ENCODE peak calls at places on chromosomes 16 and 17, in seven cellular contexts. One of them, this sample, is unnamed.

GRCh38 chr17:34637041-34637547 is 57.7 kb downstream of the TMEM132E start:
- DNase-seq in CD8-positive, alpha-beta T cell: no peak
- DNase-seq in CD4-positive, alpha-beta T cell: no peak
- DNase-seq in endodermal cell: no peak
- DNase-seq in dorsolateral prefrontal cortex: no peak
- DNase-seq in GM23248: no peak
- DNase-seq in body of pancreas: no peak
- DNase-seq in this sample: no peak

GRCh38 chr17:43952351-43952723 is 1.4 kb downstream of the PYY start:
- DNase-seq in CD8-positive, alpha-beta T cell: no peak
- DNase-seq in CD4-positive, alpha-beta T cell: no peak
- DNase-seq in endodermal cell: peak; percentile 85
- DNase-seq in dorsolateral prefrontal cortex: no peak
- DNase-seq in GM23248: peak; percentile 34
- DNase-seq in body of pancreas: no peak
- DNase-seq in this sample: no peak

GRCh38 chr17:57899822-57900221 is 50.0 kb upstream of the MRPS23 start:
- DNase-seq in CD8-positive, alpha-beta T cell: no peak
- DNase-seq in CD4-positive, alpha-beta T cell: no peak
- DNase-seq in endodermal cell: no peak
- DNase-seq in dorsolateral prefrontal cortex: no peak
- DNase-seq in GM23248: peak; percentile 45
- DNase-seq in body of pancreas: peak; percentile 85
- DNase-seq in this sample: no peak

GRCh38 chr17:27504188-27504995 is 48.1 kb downstream of the KSR1 start:
- DNase-seq in CD8-positive, alpha-beta T cell: no peak
- DNase-seq in CD4-positive, alpha-beta T cell: no peak
- DNase-seq in endodermal cell: no peak
- DNase-seq in dorsolateral prefrontal cortex: no peak
- DNase-seq in GM23248: no peak
- DNase-seq in body of pancreas: no peak
- DNase-seq in this sample: no peak

GRCh38 chr17:17403899-17404576 is 72.8 kb upstream of the MED9 start:
- DNase-seq in CD8-positive, alpha-beta T cell: peak; percentile 67
- DNase-seq in CD4-positive, alpha-beta T cell: peak; percentile 34
- DNase-seq in endodermal cell: no peak
- DNase-seq in dorsolateral prefrontal cortex: no peak
- DNase-seq in GM23248: no peak
- DNase-seq in body of pancreas: peak; percentile 33
- DNase-seq in this sample: no peak

GRCh38 chr17:13735861-13736260 is 134.1 kb upstream of the HS3ST3A1 start:
- DNase-seq in CD8-positive, alpha-beta T cell: no peak
- DNase-seq in CD4-positive, alpha-beta T cell: no peak
- DNase-seq in endodermal cell: no peak
- DNase-seq in dorsolateral prefrontal cortex: no peak
- DNase-seq in GM23248: peak; percentile 53
- DNase-seq in body of pancreas: no peak
- DNase-seq in this sample: no peak

GRCh38 chr17:63120406-63120805 is 154.4 kb downstream of the TANC2 start:
- DNase-seq in CD8-positive, alpha-beta T cell: no peak
- DNase-seq in CD4-positive, alpha-beta T cell: no peak
- DNase-seq in endodermal cell: no peak
- DNase-seq in dorsolateral prefrontal cortex: no peak
- DNase-seq in GM23248: peak; percentile 47
- DNase-seq in body of pancreas: no peak
- DNase-seq in this sample: no peak

GRCh38 chr16:8962393-8963009 is 1.2 kb downstream of the USP7 start:
- DNase-seq in CD8-positive, alpha-beta T cell: peak; percentile 57
- DNase-seq in CD4-positive, alpha-beta T cell: peak; percentile 68
- DNase-seq in endodermal cell: peak; percentile 71
- DNase-seq in dorsolateral prefrontal cortex: no peak
- DNase-seq in GM23248: peak; percentile 48
- DNase-seq in body of pancreas: peak; percentile 25
- DNase-seq in this sample: no peak

GRCh38 chr17:50210249-50211225 is 9.1 kb upstream of the COL1A1 start:
- DNase-seq in CD8-positive, alpha-beta T cell: no peak
- DNase-seq in CD4-positive, alpha-beta T cell: no peak
- DNase-seq in endodermal cell: peak; percentile 97
- DNase-seq in dorsolateral prefrontal cortex: no peak
- DNase-seq in GM23248: peak; percentile 97
- DNase-seq in body of pancreas: peak; percentile 65
- DNase-seq in this sample: no peak

GRCh38 chr17:61149106-61149505 is 250.5 kb upstream of the TBX2 start:
- DNase-seq in CD8-positive, alpha-beta T cell: no peak
- DNase-seq in CD4-positive, alpha-beta T cell: no peak
- DNase-seq in endodermal cell: no peak
- DNase-seq in dorsolateral prefrontal cortex: no peak
- DNase-seq in GM23248: no peak
- DNase-seq in body of pancreas: no peak
- DNase-seq in this sample: no peak

GRCh38 chr17:46742539-46743270 is 75.8 kb downstream of the WNT3 start:
- DNase-seq in CD8-positive, alpha-beta T cell: no peak
- DNase-seq in CD4-positive, alpha-beta T cell: no peak
- DNase-seq in endodermal cell: no peak
- DNase-seq in dorsolateral prefrontal cortex: no peak
- DNase-seq in GM23248: peak; percentile 98
- DNase-seq in body of pancreas: peak; percentile 17
- DNase-seq in this sample: no peak

GRCh38 chr17:36885161-36885735 is 52.0 kb upstream of the LHX1 start:
- DNase-seq in CD8-positive, alpha-beta T cell: no peak
- DNase-seq in CD4-positive, alpha-beta T cell: no peak
- DNase-seq in endodermal cell: peak; percentile 66
- DNase-seq in dorsolateral prefrontal cortex: no peak
- DNase-seq in GM23248: no peak
- DNase-seq in body of pancreas: no peak
- DNase-seq in this sample: no peak

GRCh38 chr17:15483416-15483815 is 16.0 kb upstream of the CDRT4 start:
- DNase-seq in CD8-positive, alpha-beta T cell: no peak
- DNase-seq in CD4-positive, alpha-beta T cell: no peak
- DNase-seq in endodermal cell: no peak
- DNase-seq in dorsolateral prefrontal cortex: no peak
- DNase-seq in GM23248: no peak
- DNase-seq in body of pancreas: no peak
- DNase-seq in this sample: no peak

GRCh38 chr17:64418506-64419339 is 28.1 kb upstream of the PECAM1 start:
- DNase-seq in CD8-positive, alpha-beta T cell: no peak
- DNase-seq in CD4-positive, alpha-beta T cell: no peak
- DNase-seq in endodermal cell: no peak
- DNase-seq in dorsolateral prefrontal cortex: no peak
- DNase-seq in GM23248: peak; percentile 81
- DNase-seq in body of pancreas: peak; percentile 31
- DNase-seq in this sample: no peak

GRCh38 chr16:81623365-81624102 is 155.6 kb upstream of the PLCG2 start:
- DNase-seq in CD8-positive, alpha-beta T cell: peak; percentile 72
- DNase-seq in CD4-positive, alpha-beta T cell: peak; percentile 32
- DNase-seq in endodermal cell: peak; percentile 78
- DNase-seq in dorsolateral prefrontal cortex: no peak
- DNase-seq in GM23248: peak; percentile 69
- DNase-seq in body of pancreas: peak; percentile 46
- DNase-seq in this sample: peak; percentile 14

GRCh38 chr16:86683441-86684194 is 105.3 kb downstream of the FOXL1 start:
- DNase-seq in CD8-positive, alpha-beta T cell: no peak
- DNase-seq in CD4-positive, alpha-beta T cell: no peak
- DNase-seq in endodermal cell: no peak
- DNase-seq in dorsolateral prefrontal cortex: no peak
- DNase-seq in GM23248: no peak
- DNase-seq in body of pancreas: no peak
- DNase-seq in this sample: no peak

GRCh38 chr17:41067281-41067680 is 1.6 kb upstream of the KRTAP2-4 start:
- DNase-seq in CD8-positive, alpha-beta T cell: no peak
- DNase-seq in CD4-positive, alpha-beta T cell: no peak
- DNase-seq in endodermal cell: no peak
- DNase-seq in dorsolateral prefrontal cortex: no peak
- DNase-seq in GM23248: peak; percentile 31
- DNase-seq in body of pancreas: no peak
- DNase-seq in this sample: no peak

GRCh38 chr17:48181653-48182052 is 74.1 kb downstream of the SNX11 start:
- DNase-seq in CD8-positive, alpha-beta T cell: no peak
- DNase-seq in CD4-positive, alpha-beta T cell: no peak
- DNase-seq in endodermal cell: peak; percentile 82
- DNase-seq in dorsolateral prefrontal cortex: no peak
- DNase-seq in GM23248: peak; percentile 36
- DNase-seq in body of pancreas: peak; percentile 7
- DNase-seq in this sample: no peak

GRCh38 chr17:65756760-65757159 is 195.3 kb upstream of the AXIN2 start:
- DNase-seq in CD8-positive, alpha-beta T cell: no peak
- DNase-seq in CD4-positive, alpha-beta T cell: no peak
- DNase-seq in endodermal cell: no peak
- DNase-seq in dorsolateral prefrontal cortex: no peak
- DNase-seq in GM23248: peak; percentile 3
- DNase-seq in body of pancreas: no peak
- DNase-seq in this sample: no peak

GRCh38 chr17:74214642-74215331 is 1.4 kb downstream of the TTYH2 start:
- DNase-seq in CD8-positive, alpha-beta T cell: no peak
- DNase-seq in CD4-positive, alpha-beta T cell: no peak
- DNase-seq in endodermal cell: no peak
- DNase-seq in dorsolateral prefrontal cortex: no peak
- DNase-seq in GM23248: no peak
- DNase-seq in body of pancreas: no peak
- DNase-seq in this sample: peak; percentile 29

DNA sequence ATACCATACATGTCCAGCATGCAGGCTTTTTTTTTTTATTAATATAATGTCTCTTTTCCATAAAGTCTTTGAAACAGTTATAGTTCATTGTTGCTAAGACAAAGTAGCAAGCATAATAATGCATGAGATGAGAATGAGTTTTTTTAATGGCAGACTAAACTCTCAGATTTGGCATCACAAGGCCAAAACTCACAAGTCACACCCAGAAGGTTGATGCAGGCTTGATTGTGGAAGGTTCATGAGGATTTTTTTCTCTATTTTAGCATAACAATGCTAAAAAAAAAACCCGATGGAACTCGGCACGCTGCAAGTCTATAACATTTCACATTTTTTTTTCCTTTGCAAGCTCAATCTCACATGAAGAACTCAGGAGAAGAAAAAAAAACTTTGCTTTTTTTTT is 2.8 kb downstream of the MAF start:
- DNase-seq in CD8-positive, alpha-beta T cell: no peak
- DNase-seq in CD4-positive, alpha-beta T cell: no peak
- DNase-seq in endodermal cell: no peak
- DNase-seq in dorsolateral prefrontal cortex: no peak
- DNase-seq in GM23248: no peak
- DNase-seq in body of pancreas: no peak
- DNase-seq in this sample: no peak
- H3K27ac ChIP-seq in CD8-positive, alpha-beta T cell: no peak overlapping the region
- H3K27ac ChIP-seq in CD4-positive, alpha-beta T cell: no peak overlapping the region
- H3K27ac ChIP-seq in endodermal cell: no peak overlapping the region
- H3K27ac ChIP-seq in dorsolateral prefrontal cortex: peak overlapping the region; percentile 76
- H3K27ac ChIP-seq in GM23248: no peak overlapping the region
- H3K27ac ChIP-seq in body of pancreas: peak overlapping the region; percentile 44
- H3K27ac ChIP-seq in this sample: peak overlapping the region; percentile 47

GRCh38 chr16:89269805-89270665 is 52.5 kb downstream of the ZNF778 start:
- DNase-seq in CD8-positive, alpha-beta T cell: no peak
- DNase-seq in CD4-positive, alpha-beta T cell: no peak
- DNase-seq in endodermal cell: no peak
- DNase-seq in dorsolateral prefrontal cortex: no peak
- DNase-seq in GM23248: no peak
- DNase-seq in body of pancreas: no peak
- DNase-seq in this sample: no peak
- H3K27ac ChIP-seq in CD8-positive, alpha-beta T cell: no peak overlapping the region
- H3K27ac ChIP-seq in CD4-positive, alpha-beta T cell: no peak overlapping the region
- H3K27ac ChIP-seq in endodermal cell: no peak overlapping the region
- H3K27ac ChIP-seq in dorsolateral prefrontal cortex: no peak overlapping the region
- H3K27ac ChIP-seq in GM23248: no peak overlapping the region
- H3K27ac ChIP-seq in body of pancreas: no peak overlapping the region
- H3K27ac ChIP-seq in this sample: no peak overlapping the region

GRCh38 chr16:23807028-23807427 is 28.8 kb upstream of the PRKCB start:
- DNase-seq in CD8-positive, alpha-beta T cell: no peak
- DNase-seq in CD4-positive, alpha-beta T cell: no peak
- DNase-seq in endodermal cell: no peak
- DNase-seq in dorsolateral prefrontal cortex: no peak
- DNase-seq in GM23248: no peak
- DNase-seq in body of pancreas: peak; percentile 30
- DNase-seq in this sample: no peak
- H3K27ac ChIP-seq in CD8-positive, alpha-beta T cell: no peak overlapping the region
- H3K27ac ChIP-seq in CD4-positive, alpha-beta T cell: no peak overlapping the region
- H3K27ac ChIP-seq in endodermal cell: no peak overlapping the region
- H3K27ac ChIP-seq in dorsolateral prefrontal cortex: no peak overlapping the region
- H3K27ac ChIP-seq in GM23248: no peak overlapping the region
- H3K27ac ChIP-seq in body of pancreas: no peak overlapping the region
- H3K27ac ChIP-seq in this sample: no peak overlapping the region

DNA sequence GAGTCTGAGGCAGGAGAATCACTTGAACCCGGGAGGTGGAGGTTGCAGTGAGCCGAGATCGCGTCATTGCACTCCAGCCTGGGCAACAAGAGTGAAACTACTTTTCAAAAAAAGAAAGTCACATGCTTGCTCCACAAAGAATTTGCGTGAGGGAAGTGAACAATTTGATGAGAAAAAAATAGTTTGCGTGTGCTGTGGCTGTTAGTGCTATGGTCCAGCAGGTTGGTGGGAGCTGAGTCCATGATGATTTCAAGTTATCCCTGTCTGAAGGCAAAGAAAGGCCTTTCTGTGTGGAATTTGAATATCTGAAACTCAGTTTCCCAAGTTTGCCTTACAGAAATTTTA is 21.0 kb downstream of the PRCD start:
- DNase-seq in CD8-positive, alpha-beta T cell: no peak
- DNase-seq in CD4-positive, alpha-beta T cell: no peak
- DNase-seq in endodermal cell: no peak
- DNase-seq in dorsolateral prefrontal cortex: no peak
- DNase-seq in GM23248: peak; percentile 14
- DNase-seq in body of pancreas: no peak
- DNase-seq in this sample: no peak
- H3K27ac ChIP-seq in CD8-positive, alpha-beta T cell: peak overlapping the region; percentile 38
- H3K27ac ChIP-seq in CD4-positive, alpha-beta T cell: peak overlapping the region; percentile 10
- H3K27ac ChIP-seq in endodermal cell: no peak overlapping the region
- H3K27ac ChIP-seq in dorsolateral prefrontal cortex: peak overlapping the region; percentile 42
- H3K27ac ChIP-seq in GM23248: peak overlapping the region; percentile 85
- H3K27ac ChIP-seq in body of pancreas: peak overlapping the region; percentile 68
- H3K27ac ChIP-seq in this sample: no peak overlapping the region

DNA sequence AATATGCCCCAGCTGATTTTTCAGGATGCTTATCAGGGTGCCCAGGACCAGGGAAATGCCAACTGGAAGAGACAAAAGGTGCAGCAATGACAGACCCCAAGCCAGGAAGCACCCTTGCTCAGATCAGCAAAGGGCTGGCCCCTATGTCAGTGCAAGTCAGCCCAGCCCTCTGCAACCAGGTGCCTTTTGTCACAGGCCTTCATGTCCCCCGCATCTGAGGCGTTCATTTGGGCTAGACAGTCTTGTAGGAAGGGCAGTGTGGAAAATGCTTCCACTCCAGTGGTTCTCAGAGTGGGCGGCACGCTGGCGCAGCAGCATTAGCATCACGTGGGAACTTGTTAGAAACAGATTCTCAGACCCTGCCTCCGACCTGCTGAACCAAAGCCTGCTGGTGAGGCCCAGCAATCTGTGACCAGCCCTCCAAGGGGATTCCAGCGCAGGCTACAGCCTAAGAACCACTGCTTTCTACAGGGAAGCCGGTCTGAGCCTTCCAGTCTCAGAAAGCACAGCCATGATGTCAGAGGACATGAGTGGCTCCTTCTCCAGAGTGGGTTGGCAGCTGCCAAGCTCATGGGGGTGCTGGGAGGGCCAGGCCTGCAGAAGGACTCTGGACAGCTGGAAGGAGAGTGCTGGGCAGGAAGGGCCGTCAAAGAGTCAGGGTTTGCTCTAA is 13.1 kb downstream of the SLC47A2 start:
- DNase-seq in CD8-positive, alpha-beta T cell: no peak
- DNase-seq in CD4-positive, alpha-beta T cell: no peak
- DNase-seq in endodermal cell: peak; percentile 73
- DNase-seq in dorsolateral prefrontal cortex: no peak
- DNase-seq in GM23248: no peak
- DNase-seq in body of pancreas: no peak
- DNase-seq in this sample: no peak
- H3K27ac ChIP-seq in CD8-positive, alpha-beta T cell: no peak overlapping the region
- H3K27ac ChIP-seq in CD4-positive, alpha-beta T cell: no peak overlapping the region
- H3K27ac ChIP-seq in endodermal cell: peak overlapping the region; percentile 19
- H3K27ac ChIP-seq in dorsolateral prefrontal cortex: no peak overlapping the region
- H3K27ac ChIP-seq in GM23248: no peak overlapping the region
- H3K27ac ChIP-seq in body of pancreas: no peak overlapping the region
- H3K27ac ChIP-seq in this sample: no peak overlapping the region